ENCODE peak calls at places on chromosomes 7 and 10, in four cellular contexts. D is mesenchymal stem cell, W is trophoblast cell, I is IMR-90. R is an unnamed sample.

GRCh38 chr10:118607768-118608354 is 12.4 kb upstream of the PRLHR start:
- DNase-seq in D (no peak), W (no peak), I (no peak), R (no peak)

GRCh38 chr7:98054585-98054984 is 52.1 kb upstream of the LMTK2 start:
- DNase-seq in W (peak; percentile 86), D (no peak), I (no peak), R (no peak)

GRCh38 chr7:48780862-48781261 is 143.5 kb upstream of the CDC14C start:
- DNase-seq in D (no peak), I (no peak), W (no peak), R (no peak)

GRCh38 chr7:137992738-137993394 is 9.0 kb downstream of the CREB3L2 start:
- DNase-seq in I (peak; percentile 97), D (peak; percentile 99), W (peak; percentile 88), R (no peak)

GRCh38 chr10:102065561-102066420 is 642 bp downstream of the HPS6 start:
- DNase-seq in I (peak; percentile 13), W (no peak), D (peak; percentile 44), R (peak; percentile 24)

GRCh38 chr7:100087055-100087750 is 1.6 kb upstream of the COPS6 start:
- DNase-seq in I (peak; percentile 99), W (peak; percentile 87), D (peak; percentile 100), R (no peak)

GRCh38 chr7:1755783-1756626 is 85.9 kb downstream of the ELFN1 start:
- DNase-seq in I (no peak), D (no peak), W (no peak), R (no peak)

GRCh38 chr10:32384185-32384584 is 37.2 kb upstream of the EPC1 start:
- DNase-seq in W (no peak), I (no peak), D (no peak), R (no peak)

GRCh38 chr10:77789861-77790260 is 136.7 kb downstream of the DLG5 start:
- DNase-seq in I (no peak), W (no peak), D (no peak), R (no peak)

GRCh38 chr7:30543815-30544525 is 39.3 kb upstream of the GGCT start:
- DNase-seq in D (peak; percentile 41), I (no peak), W (peak; percentile 69), R (no peak)

GRCh38 chr7:51043461-51043860 is 260.8 kb upstream of the GRB10 start:
- DNase-seq in D (no peak), I (no peak), W (no peak), R (no peak)

GRCh38 chr7:149284343-149284742 is 22.3 kb downstream of the ZNF783 start:
- DNase-seq in W (peak; percentile 9), I (no peak), D (no peak), R (no peak)

GRCh38 chr10:5616046-5616445 is 50.3 kb downstream of the ASB13 start:
- DNase-seq in D (no peak), W (no peak), I (no peak), R (no peak)

GRCh38 chr7:68805159-68805558 is 793.1 kb upstream of the AUTS2 start:
- DNase-seq in I (no peak), W (no peak), D (no peak), R (no peak)

GRCh38 chr10:79416578-79417255 is 28.7 kb downstream of the ZCCHC24 start:
- DNase-seq in I (no peak), D (no peak), W (no peak), R (no peak)

GRCh38 chr7:132417037-132417906 is 159.0 kb downstream of the PLXNA4 start:
- DNase-seq in I (no peak), D (peak; percentile 56), W (peak; percentile 61), R (no peak)

GRCh38 chr7:84058311-84059076 is 136.1 kb downstream of the SEMA3A start:
- DNase-seq in W (no peak), I (peak; percentile 79), D (peak; percentile 23), R (no peak)

GRCh38 chr7:156090988-156091387 is 278.7 kb upstream of the SHH start:
- DNase-seq in I (no peak), W (no peak), D (no peak), R (no peak)

GRCh38 chr10:72008096-72008933 is 44.1 kb downstream of the CHST3 start:
- DNase-seq in W (no peak), I (no peak), D (no peak), R (no peak)

GRCh38 chr10:71143170-71143569 is 69.2 kb upstream of the UNC5B start:
- DNase-seq in D (no peak), W (no peak), I (no peak), R (no peak)

GRCh38 chr7:148129023-148129422 is 461.5 kb upstream of the C7orf33 start:
- DNase-seq in D (no peak), W (no peak), I (no peak), R (no peak)

GRCh38 chr7:158410720-158411119 is 176.9 kb downstream of the PTPRN2 start:
- DNase-seq in W (no peak), I (no peak), D (no peak), R (no peak)

GRCh38 chr10:72088879-72089585 is 681 bp upstream of the SPOCK2 start:
- DNase-seq in D (peak; percentile 52), W (peak; percentile 10), I (no peak), R (no peak)

GRCh38 chr7:66869660-66870450 is 51.2 kb upstream of the TMEM248 start:
- DNase-seq in I (no peak), W (no peak), D (no peak), R (no peak)

GRCh38 chr10:83961620-83962019 is 177.7 kb upstream of the GHITM start:
- DNase-seq in D (no peak), I (no peak), W (no peak), R (no peak)

GRCh38 chr10:31604646-31605170 is 285.7 kb downstream of the ZEB1 start:
- DNase-seq in I (no peak), W (no peak), D (no peak), R (no peak)

GRCh38 chr7:24668922-24669635 is 88.2 kb downstream of the GSDME start:
- DNase-seq in I (peak; percentile 38), D (peak; percentile 22), W (no peak), R (no peak)

GRCh38 chr7:84524714-84525694 is 330.4 kb upstream of the SEMA3A start:
- DNase-seq in D (peak; percentile 58), W (no peak), I (peak; percentile 88), R (no peak)

GRCh38 chr7:102306916-102307677 is 20.4 kb downstream of the SH2B2 start:
- DNase-seq in W (no peak), I (peak; percentile 78), D (peak; percentile 88), R (no peak)
- H3K9ac ChIP-seq in W (no peak overlapping the region), I (no peak overlapping the region), D (no peak overlapping the region), R (no peak overlapping the region)

GRCh38 chr7:8119228-8119627 is 142.7 kb downstream of the ICA1 start:
- DNase-seq in D (no peak), W (no peak), I (no peak), R (no peak)

GRCh38 chr7:8125680-8126444 is 136.1 kb downstream of the ICA1 start:
- DNase-seq in I (no peak), W (no peak), D (no peak), R (no peak)

GRCh38 chr7:8120390-8121058 is 141.4 kb downstream of the ICA1 start:
- DNase-seq in D (no peak), W (no peak), I (no peak), R (no peak)

GRCh38 chr7:8117195-8117594 is 144.8 kb downstream of the ICA1 start:
- DNase-seq in W (no peak), I (no peak), D (no peak), R (no peak)

DNA sequence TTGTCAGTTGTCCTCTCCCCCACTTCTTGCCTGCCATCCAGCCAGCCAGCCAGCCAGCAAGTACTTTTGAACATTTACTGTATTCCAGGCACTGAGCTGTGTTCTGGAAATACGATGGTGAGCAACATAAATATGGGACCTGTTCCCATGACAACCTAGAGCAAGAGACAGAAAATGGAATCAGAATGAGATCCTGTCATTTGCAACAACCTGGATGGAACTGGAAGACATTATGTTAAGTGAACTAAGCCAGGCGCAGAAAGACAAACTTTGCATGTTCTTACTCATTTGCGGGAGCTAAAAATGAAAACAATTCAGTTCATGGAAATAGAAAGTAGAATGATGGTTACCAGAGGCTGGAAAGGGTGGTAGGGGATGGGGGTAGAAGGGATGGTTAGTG is 140.7 kb downstream of the ICA1 start:
- DNase-seq in I (no peak), W (no peak), D (no peak), R (no peak)
- H3K9me3 ChIP-seq in I (no peaks in the 10 kb centered on the region), W (peaks cover 2% of the 10 kb centered on the region), D (no peaks in the 10 kb centered on the region), R (no peaks in the 10 kb centered on the region)

GRCh38 chr10:125118701-125119100 is 41.7 kb downstream of the CTBP2 start:
- DNase-seq in D (no peak), W (no peak), I (no peak), R (no peak)
- H2AK5ac ChIP-seq in D (no peak overlapping the region), W (no peak overlapping the region), I (no peak overlapping the region), R (no peak overlapping the region)

GRCh38 chr7:38154274-38154673 is 23.8 kb upstream of the STARD3NL start:
- DNase-seq in I (no peak), W (no peak), D (no peak), R (no peak)
- H3K9ac ChIP-seq in I (no peak overlapping the region), W (no peak overlapping the region), D (no peak overlapping the region), R (no peak overlapping the region)

GRCh38 chr10:132972986-132973902 is 30.9 kb upstream of the CFAP46 start:
- DNase-seq in I (no peak), D (no peak), W (no peak), R (no peak)

GRCh38 chr10:132973903-132974241 is 31.5 kb upstream of the CFAP46 start:
- DNase-seq in W (no peak), I (no peak), D (no peak), R (no peak)

GRCh38 chr10:132970641-132971438 is 28.5 kb upstream of the CFAP46 start:
- DNase-seq in D (no peak), I (no peak), W (no peak), R (no peak)

GRCh38 chr10:132971448-132972148 is 29.2 kb upstream of the CFAP46 start:
- DNase-seq in I (no peak), W (no peak), D (no peak), R (no peak)

GRCh38 chr10:132972149-132972985 is 30.0 kb upstream of the CFAP46 start:
- DNase-seq in D (no peak), W (no peak), I (no peak), R (no peak)
- H3K9me3 ChIP-seq in D (peaks cover 7% of the 10 kb centered on the region), W (peaks cover 8% of the 10 kb centered on the region), I (no peaks in the 10 kb centered on the region), R (peaks cover 9% of the 10 kb centered on the region)

GRCh38 chr10:112695539-112695938 is 248.5 kb downstream of the VTI1A start:
- DNase-seq in D (no peak), I (no peak), W (no peak), R (no peak)
- H2AK5ac ChIP-seq in D (no peak overlapping the region), I (no peak overlapping the region), W (no peak overlapping the region), R (no peak overlapping the region)